ENCODE peak calls at places on chromosomes 2 and 18, in ten cellular contexts. Q, X, K, Y, A, V, T, C, N and H are unnamed samples.

GRCh38 chr2:8625399-8626283 is 56.2 kb upstream of the ID2 start:
- DNase-seq in N (no peak), K (no peak), C (no peak), Q (no peak), A (no peak), T (no peak), X (no peak), Y (no peak), V (no peak), H (no peak)

GRCh38 chr18:74623047-74623816 is 25.6 kb downstream of the ZNF407 start:
- DNase-seq in X (no peak), N (no peak), C (no peak), A (peak; percentile 6), K (no peak), Y (no peak), T (peak; percentile 27), Q (no peak), V (no peak), H (peak; percentile 63)

GRCh38 chr2:10342245-10342951 is 39.7 kb downstream of the HPCAL1 start:
- DNase-seq in C (no peak), Q (no peak), K (no peak), N (no peak), T (no peak), X (no peak), Y (no peak), V (no peak), A (no peak), H (no peak)

GRCh38 chr2:210561482-210561881 is 5.1 kb downstream of the CPS1 start:
- DNase-seq in N (no peak), Q (no peak), V (no peak), Y (no peak), K (no peak), A (no peak), C (no peak), X (no peak), T (no peak), H (no peak)

GRCh38 chr2:118979177-118979861 is 37.3 kb downstream of the MARCO start:
- DNase-seq in A (no peak), T (no peak), C (no peak), Q (no peak), N (no peak), K (no peak), Y (peak; percentile 51), X (no peak), V (no peak), H (no peak)

GRCh38 chr2:26562811-26563645 is 78.1 kb downstream of the CIB4 start:
- DNase-seq in V (no peak), X (peak; percentile 58), Q (no peak), K (no peak), T (no peak), Y (peak; percentile 65), A (no peak), N (peak; percentile 27), C (no peak), H (peak; percentile 24)

GRCh38 chr2:75608684-75609333 is 37.8 kb upstream of the MRPL19 start:
- DNase-seq in T (peak; percentile 83), N (peak; percentile 26), K (peak; percentile 82), V (peak; percentile 54), Q (peak; percentile 75), A (peak; percentile 23), X (peak; percentile 41), C (peak; percentile 7), Y (no peak), H (peak; percentile 93)

GRCh38 chr2:139155991-139156390 is 375.8 kb upstream of the NXPH2 start:
- DNase-seq in Q (no peak), Y (no peak), C (no peak), V (no peak), T (peak; percentile 52), A (no peak), N (no peak), K (no peak), X (no peak), H (no peak)

GRCh38 chr2:11807156-11808015 is 61.0 kb downstream of the LPIN1 start:
- DNase-seq in A (no peak), X (no peak), Y (no peak), C (no peak), K (no peak), Q (no peak), T (no peak), N (no peak), V (no peak), H (no peak)

GRCh38 chr2:64626963-64627760 is 26.6 kb downstream of the SERTAD2 start:
- DNase-seq in Q (no peak), K (no peak), C (no peak), T (peak; percentile 86), Y (no peak), V (no peak), X (no peak), A (no peak), N (peak; percentile 48), H (peak; percentile 81)

GRCh38 chr2:31735716-31736115 is 155.0 kb upstream of the SRD5A2 start:
- DNase-seq in X (no peak), N (no peak), K (no peak), A (no peak), C (no peak), Y (no peak), Q (no peak), V (no peak), T (no peak), H (no peak)

GRCh38 chr2:160269803-160270570 is 69.9 kb upstream of the ITGB6 start:
- DNase-seq in N (peak; percentile 76), A (peak; percentile 58), T (peak; percentile 93), V (peak; percentile 36), X (peak; percentile 90), Q (peak; percentile 82), Y (peak; percentile 94), K (peak; percentile 62), C (no peak), H (peak; percentile 95)

GRCh38 chr2:30629866-30630265 is 177.4 kb downstream of the CAPN13 start:
- DNase-seq in A (no peak), V (no peak), T (no peak), Y (no peak), X (no peak), K (no peak), C (no peak), N (no peak), Q (no peak), H (no peak)

GRCh38 chr2:112692496-112692911 is 28.3 kb upstream of the NT5DC4 start:
- DNase-seq in V (peak; percentile 68), X (peak; percentile 43), A (peak; percentile 15), T (no peak), C (peak; percentile 85), Q (no peak), Y (no peak), N (no peak), K (peak; percentile 95), H (peak; percentile 87)